ENCODE peak calls at places on chromosomes 16 and 17, in six cellular contexts. O, K, R, F, M and W are unnamed samples.

GRCh38 chr17:45222273-45222993 is 748 bp downstream of the FMNL1 start:
- DNase-seq in F (peak), O (no peak), R (no peak), K (no peak), M (no peak), W (no peak)

GRCh38 chr17:72598705-72599104 is 477.9 kb downstream of the SOX9 start:
- DNase-seq in M (no peak), F (no peak), R (no peak), O (no peak), K (no peak), W (no peak)

GRCh38 chr16:49092704-49093103 is 188.9 kb downstream of the CBLN1 start:
- DNase-seq in O (no peak), K (no peak), F (no peak), R (no peak), M (peak), W (no peak)

GRCh38 chr17:3890082-3890892 is 2.6 kb downstream of the CAMKK1 start:
- DNase-seq in K (no peak), O (no peak), M (peak), F (no peak), R (peak), W (peak)

GRCh38 chr16:30077656-30078055 is 1.9 kb downstream of the PPP4C start:
- DNase-seq in F (no peak), R (no peak), M (no peak), K (no peak), O (no peak), W (peak)

GRCh38 chr17:76433693-76434092 is 19.3 kb downstream of the UBE2O start:
- DNase-seq in F (no peak), K (no peak), O (no peak), M (no peak), R (no peak), W (no peak)

GRCh38 chr16:84942786-84943185 is 68.5 kb downstream of the ZDHHC7 start:
- DNase-seq in R (no peak), F (no peak), M (no peak), O (no peak), K (no peak), W (peak)

GRCh38 chr17:10735251-10735650 is 5.4 kb upstream of the TMEM220 start:
- DNase-seq in M (no peak), R (no peak), F (no peak), K (no peak), O (no peak), W (no peak)

GRCh38 chr16:27195068-27195741 is 8.1 kb upstream of the KDM8 start:
- DNase-seq in M (no peak), F (no peak), K (no peak), R (no peak), O (no peak), W (no peak)

GRCh38 chr17:17810374-17811248 is 26.2 kb downstream of the SREBF1 start:
- DNase-seq in M (no peak), O (no peak), K (no peak), R (no peak), F (no peak), W (peak)

GRCh38 chr16:53785044-53785443 is 81.1 kb downstream of the FTO start:
- DNase-seq in O (no peak), K (no peak), R (no peak), M (peak), F (no peak), W (peak)

GRCh38 chr16:71467810-71468209 is 5.8 kb upstream of the ZNF23 start:
- DNase-seq in O (peak), K (peak), R (no peak), M (peak), F (peak), W (peak)

GRCh38 chr17:48483471-48484131 is 47.2 kb downstream of the HOXB1 start:
- DNase-seq in O (no peak), K (no peak), F (peak), M (peak), R (peak), W (peak)

GRCh38 chr16:56119138-56119537 is 72.2 kb upstream of the GNAO1 start:
- DNase-seq in F (peak), M (no peak), R (no peak), O (no peak), K (no peak), W (no peak)

GRCh38 chr17:73787036-73787720 is 142.9 kb upstream of the SDK2 start:
- DNase-seq in R (no peak), O (no peak), K (no peak), M (no peak), F (no peak), W (no peak)

GRCh38 chr16:87929986-87930385 is 6.3 kb downstream of the CA5A start:
- DNase-seq in F (no peak), R (no peak), K (no peak), O (no peak), M (no peak), W (no peak)

GRCh38 chr17:80083136-80083661 is 18.2 kb upstream of the GAA start:
- DNase-seq in M (no peak), K (no peak), O (no peak), F (no peak), R (no peak), W (no peak)

GRCh38 chr16:48616571-48616970 is 6.6 kb upstream of the N4BP1 start:
- DNase-seq in O (no peak), M (no peak), R (no peak), F (no peak), K (no peak), W (no peak)

GRCh38 chr16:22677024-22677830 is 136.7 kb upstream of the HS3ST2 start:
- DNase-seq in R (no peak), K (no peak), O (no peak), M (no peak), F (no peak), W (no peak)

GRCh38 chr16:4179763-4180260 is 62.1 kb downstream of the SRL start:
- DNase-seq in F (no peak), M (no peak), K (no peak), O (no peak), R (no peak), W (no peak)

GRCh38 chr16:81324808-81325207 is 10.0 kb downstream of the GAN start:
- DNase-seq in K (no peak), M (no peak), F (no peak), R (no peak), O (no peak), W (no peak)

GRCh38 chr16:23788653-23789052 is 33.8 kb downstream of the CHP2 start:
- DNase-seq in O (no peak), F (no peak), R (no peak), M (no peak), K (no peak), W (no peak)

GRCh38 chr17:38464723-38465419 is 36.6 kb downstream of the ARHGAP23 start:
- DNase-seq in M (no peak), O (no peak), F (no peak), K (peak), R (peak), W (peak)

GRCh38 chr16:81451753-81452680 is 7.4 kb downstream of the CMIP start:
- DNase-seq in O (no peak), M (no peak), K (no peak), F (peak), R (no peak), W (peak)

GRCh38 chr16:51152691-51153261 is 1.7 kb upstream of the SALL1 start:
- DNase-seq in K (no peak), O (no peak), M (no peak), F (no peak), R (no peak), W (peak)

GRCh38 chr17:74061758-74062157 is 141.7 kb upstream of the RPL38 start:
- DNase-seq in R (no peak), M (no peak), F (no peak), K (no peak), O (no peak), W (no peak)

GRCh38 chr17:75878174-75878998 is at the start of gene TRIM47:
- DNase-seq in F (no peak), O (no peak), R (peak), M (peak), K (peak), W (peak)